ENCODE peak calls at places on chromosomes 4 and X, in seven cellular contexts. M is fibroblast of mammary gland, O is GM13976, C is B cell, U is Calu3, F is A673, L is left ventricle myocardium inferior. D is an unnamed sample.

GRCh38 chrX:20988118-20988517 is 386.1 kb upstream of the CNKSR2 start:
- DNase-seq in L (no peak), F (no peak), O (no peak), M (peak), C (no peak), U (no peak), D (no peak)

GRCh38 chr4:148443550-148444295 is 1.5 kb upstream of the NR3C2 start:
- DNase-seq in M (no peak), L (peak), F (peak), O (peak), C (peak), U (peak), D (peak)

GRCh38 chr4:153205028-153205648 is 895 bp downstream of the TRIM2 start:
- DNase-seq in O (no peak), C (no peak), F (no peak), M (no peak), U (peak), L (no peak), D (no peak)

GRCh38 chr4:5812506-5813229 is 80.2 kb downstream of the CRMP1 start:
- DNase-seq in M (peak), L (no peak), U (peak), C (no peak), F (peak), O (peak), D (peak)

GRCh38 chr4:100063355-100063754 is 113.3 kb upstream of the H2AZ1 start:
- DNase-seq in O (no peak), M (peak), U (no peak), L (no peak), C (no peak), F (no peak), D (no peak)

GRCh38 chr4:36280555-36280954 is 861 bp upstream of the DTHD1 start:
- DNase-seq in O (no peak), U (no peak), L (no peak), F (no peak), C (no peak), M (no peak), D (no peak)

GRCh38 chr4:74039065-74039763 is 725 bp upstream of the CXCL3 start:
- DNase-seq in F (peak), C (no peak), L (no peak), M (peak), U (no peak), O (peak), D (peak)

GRCh38 chrX:10156199-10157031 is at the start of gene CLCN4:
- DNase-seq in L (peak), O (peak), U (peak), C (peak), F (no peak), M (peak), D (peak)

GRCh38 chrX:7574325-7574724 is 268.6 kb upstream of the VCX start:
- DNase-seq in L (no peak), C (no peak), O (no peak), F (peak), U (no peak), M (peak), D (no peak)

GRCh38 chrX:10177620-10178019 is 20.8 kb downstream of the CLCN4 start:
- DNase-seq in F (no peak), L (no peak), O (no peak), C (no peak), U (no peak), M (peak), D (no peak)

GRCh38 chr4:99754756-99755155 is 61.9 kb upstream of the DAPP1 start:
- DNase-seq in C (no peak), O (no peak), L (no peak), F (no peak), U (no peak), M (peak), D (no peak)

GRCh38 chrX:46913710-46914109 is 1.5 kb downstream of the JADE3 start:
- DNase-seq in O (no peak), L (no peak), U (peak), C (no peak), M (peak), F (peak), D (no peak)

GRCh38 chrX:97126020-97126419 is 242.3 kb downstream of the RPA4 start:
- DNase-seq in C (no peak), O (no peak), M (peak), F (peak), U (no peak), L (no peak), D (no peak)

GRCh38 chrX:97117572-97117971 is 233.9 kb downstream of the RPA4 start:
- DNase-seq in U (no peak), F (no peak), M (no peak), C (no peak), L (no peak), O (no peak), D (no peak)

GRCh38 chrX:97119474-97120109 is 235.9 kb downstream of the RPA4 start:
- DNase-seq in C (no peak), M (no peak), O (no peak), F (no peak), U (no peak), L (no peak), D (no peak)

GRCh38 chrX:97123001-97123400 is 239.3 kb downstream of the RPA4 start:
- DNase-seq in F (no peak), U (no peak), O (no peak), L (no peak), M (no peak), C (no peak), D (no peak)
- TF ChIP-seq CTCF in F (no peak), U (no peak), O (no peak), L (no peak), M (no peak), C (no peak), D (no peak)

GRCh38 chr4:76585897-76586360 is 150.9 kb downstream of the SHROOM3 start:
- DNase-seq in F (no peak), O (peak), L (peak), U (peak), M (no peak), C (no peak), D (peak)
- TF ChIP-seq CTCF in F (no peak), O (no peak), L (peak), U (no peak), M (no peak), C (no peak), D (no peak)

GRCh38 chrX:18951032-18951431 is 32.9 kb downstream of the PHKA2 start:
- DNase-seq in F (no peak), O (no peak), M (no peak), L (no peak), C (no peak), U (peak), D (no peak)
- TF ChIP-seq CTCF in F (peak), O (no peak), M (no peak), L (no peak), C (no peak), U (no peak), D (no peak)

DNA sequence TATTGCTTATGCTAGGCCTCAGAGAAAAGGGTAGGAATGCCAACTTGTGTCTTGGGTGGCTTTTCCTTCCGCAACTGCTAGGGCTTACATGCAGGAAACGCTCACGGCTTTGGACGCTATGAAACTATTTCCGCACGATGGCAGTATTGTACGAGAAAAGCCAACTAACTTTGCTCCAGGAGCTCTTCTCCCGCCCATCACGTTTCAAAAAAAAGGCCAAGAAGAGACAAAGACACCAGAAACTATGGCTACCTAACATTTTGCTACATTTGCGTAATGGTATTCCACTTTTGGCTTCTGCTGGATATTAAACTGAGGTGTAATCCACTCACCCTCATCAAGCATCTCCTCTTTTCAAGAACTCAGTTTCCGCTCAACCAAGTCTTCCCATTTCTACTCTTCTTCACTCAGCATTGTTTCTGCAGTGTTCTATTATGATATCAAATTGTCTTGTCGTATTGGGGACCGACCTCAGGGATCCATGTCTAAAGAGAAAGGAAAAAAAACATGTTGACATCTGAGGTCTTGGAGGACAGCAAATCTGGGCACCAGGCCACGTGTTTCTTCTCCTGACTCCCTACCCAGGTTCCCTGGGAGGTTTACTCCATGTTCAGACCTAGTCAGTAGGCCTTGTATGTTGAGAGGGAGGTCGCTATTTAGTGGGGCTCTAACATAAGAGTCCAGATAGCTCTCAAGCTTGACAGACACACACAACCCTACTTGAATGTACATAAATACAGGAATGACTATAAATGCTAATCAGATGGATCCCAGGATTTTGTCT is 239.4 kb upstream of the STK26 start:
- DNase-seq in M (peak), L (no peak), C (no peak), F (peak), U (no peak), O (no peak), D (no peak)
- TF ChIP-seq CTCF in M (peak), L (no peak), C (no peak), F (peak), U (no peak), O (peak), D (peak)

DNA sequence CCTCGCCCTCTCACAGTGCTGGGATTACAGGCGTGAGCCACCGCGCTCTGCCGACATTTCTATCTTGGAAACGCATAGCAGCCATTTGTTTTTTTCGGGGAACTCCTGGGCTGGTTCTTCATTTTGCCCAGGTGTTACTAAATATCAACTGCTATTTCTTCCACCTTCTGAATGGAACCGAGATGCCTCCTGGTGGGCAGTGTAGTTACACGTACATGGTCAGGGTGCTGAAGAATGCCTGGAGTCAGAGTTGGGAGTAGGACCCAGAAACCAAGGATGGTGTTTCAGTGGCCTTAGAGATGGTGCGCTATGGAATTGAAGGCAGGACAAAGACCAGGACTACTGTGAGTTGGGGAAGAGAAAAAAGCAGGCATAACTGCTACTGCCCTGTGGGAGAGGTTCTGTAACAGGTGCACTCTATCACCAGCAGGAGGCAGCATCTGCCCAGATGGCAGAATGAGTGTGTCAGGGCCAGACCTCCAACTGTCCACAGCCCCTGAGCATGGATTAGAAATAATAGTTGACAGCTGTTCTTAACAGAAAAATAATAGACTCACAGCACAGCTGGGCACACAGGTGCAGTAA is 81.7 kb downstream of the ZC4H2 start:
- DNase-seq in L (no peak), C (no peak), F (no peak), U (no peak), M (peak), O (peak), D (peak)
- TF ChIP-seq CTCF in L (peak), C (no peak), F (no peak), U (no peak), M (peak), O (peak), D (peak)

D was measured in GM13977.